ENCODE peak calls at places on chromosomes 6 and 20, in five cellular contexts. I is CD4-positive, alpha-beta memory T cell; Q is keratinocyte; E is A549; X is spleen. H is an unnamed sample.

GRCh38 chr20:6705106-6705766 is 62.2 kb upstream of the BMP2 start:
- DNase-seq in Q (no peak), X (no peak), E (no peak), I (no peak), H (no peak)

GRCh38 chr6:21496275-21496674 is 97.3 kb upstream of the SOX4 start:
- DNase-seq in I (no peak), X (no peak), Q (no peak), E (no peak), H (no peak)

GRCh38 chr6:82611751-82612150 is 248.1 kb downstream of the TPBG start:
- DNase-seq in X (no peak), Q (no peak), I (no peak), E (no peak), H (no peak)

GRCh38 chr6:45441811-45442453 is 64.2 kb upstream of the SUPT3H start:
- DNase-seq in Q (no peak), I (peak; percentile 29), X (no peak), E (no peak), H (no peak)

GRCh38 chr6:41200296-41200900 is 551 bp downstream of the TREML2 start:
- DNase-seq in X (peak; percentile 90), E (no peak), Q (no peak), I (peak; percentile 79), H (peak; percentile 87)

GRCh38 chr6:27867941-27868705 is 44.1 kb downstream of the OR2B2 start:
- DNase-seq in X (no peak), Q (no peak), I (no peak), E (no peak), H (no peak)

GRCh38 chr6:169070506-169071176 is 183.0 kb downstream of the THBS2 start:
- DNase-seq in I (no peak), Q (peak; percentile 80), X (no peak), E (peak; percentile 88), H (no peak)

GRCh38 chr20:2652724-2653510 is 485 bp downstream of the NOP56 start:
- DNase-seq in I (no peak), E (no peak), Q (peak; percentile 23), X (peak; percentile 95), H (no peak)

GRCh38 chr6:147970970-147971369 is 371.7 kb upstream of the SASH1 start:
- DNase-seq in X (no peak), E (no peak), Q (no peak), I (no peak), H (no peak)

GRCh38 chr6:159075506-159076100 is 30.8 kb upstream of the TAGAP start:
- DNase-seq in I (no peak), X (no peak), Q (no peak), E (no peak), H (no peak)

GRCh38 chr20:13245250-13245723 is 24.2 kb downstream of the ISM1 start:
- DNase-seq in Q (no peak), I (no peak), E (no peak), X (no peak), H (no peak)

H was measured in naive thymus-derived CD4-positive, alpha-beta T cell.